ENCODE peak calls at places on chromosomes 1 and 21, in six cellular contexts. L is HCT116, O is IMR-90, P is GM12878, X is SK-N-SH, J is fibroblast of lung. I is an unnamed sample.

GRCh38 chr1:199510314-199510713 is 517.2 kb upstream of the NR5A2 start:
- DNase-seq in J (no peak), O (no peak), X (no peak), P (peak), L (no peak), I (no peak)

GRCh38 chr1:19360026-19360813 is 48.1 kb downstream of the SLC66A1 start:
- DNase-seq in O (no peak), P (no peak), L (no peak), X (no peak), J (no peak), I (no peak)

GRCh38 chr1:172801923-172802322 is 143.0 kb downstream of the FASLG start:
- DNase-seq in J (no peak), O (no peak), X (no peak), P (no peak), L (no peak), I (no peak)

GRCh38 chr1:108561731-108562326 is 1.9 kb downstream of the EEIG2 start:
- DNase-seq in L (peak), P (no peak), J (peak), O (no peak), X (peak), I (peak)

GRCh38 chr21:36584980-36585940 is 105.3 kb upstream of the CLDN14 start:
- DNase-seq in P (no peak), X (no peak), L (no peak), O (no peak), J (no peak), I (peak)

GRCh38 chr1:56063461-56063860 is 515.9 kb downstream of the PLPP3 start:
- DNase-seq in O (no peak), J (no peak), X (no peak), L (no peak), P (no peak), I (no peak)

GRCh38 chr1:45016767-45017166 is 4.7 kb downstream of the UROD start:
- DNase-seq in X (no peak), P (no peak), J (no peak), O (no peak), L (no peak), I (no peak)

GRCh38 chr1:22444856-22445255 is 6.8 kb upstream of the ZBTB40 start:
- DNase-seq in X (no peak), O (no peak), L (no peak), P (no peak), J (no peak), I (no peak)

GRCh38 chr1:165856606-165857005 is 29.2 kb downstream of the UCK2 start:
- DNase-seq in X (no peak), L (no peak), P (no peak), J (no peak), O (no peak), I (no peak)

GRCh38 chr1:208988811-208989222 is 594.7 kb upstream of the CAMK1G start:
- DNase-seq in L (no peak), X (peak), J (peak), O (no peak), P (peak), I (peak)

GRCh38 chr1:30451532-30452125 is 271.8 kb downstream of the MATN1 start:
- DNase-seq in X (peak), J (no peak), O (no peak), P (no peak), L (no peak), I (no peak)

GRCh38 chr1:14826731-14827326 is 228.3 kb downstream of the KAZN start:
- DNase-seq in O (no peak), L (no peak), P (no peak), X (no peak), J (no peak), I (no peak)

GRCh38 chr1:178019622-178020021 is 49.8 kb upstream of the SEC16B start:
- DNase-seq in X (no peak), L (no peak), P (no peak), O (no peak), J (no peak), I (no peak)

GRCh38 chr1:167202049-167202448 is 18.6 kb upstream of the POU2F1 start:
- DNase-seq in J (no peak), L (no peak), O (no peak), X (no peak), P (no peak), I (no peak)

GRCh38 chr1:111141245-111141644 is 1.2 kb downstream of the CEPT1 start:
- DNase-seq in X (no peak), P (no peak), L (no peak), O (no peak), J (no peak), I (no peak)

GRCh38 chr1:29237906-29238600 is 1.7 kb downstream of the PTPRU start:
- DNase-seq in J (peak), O (no peak), P (no peak), X (peak), L (no peak), I (no peak)

GRCh38 chr1:203034422-203035110 is 8.3 kb downstream of the PPFIA4 start:
- DNase-seq in O (no peak), X (no peak), J (no peak), L (no peak), P (no peak), I (no peak)

GRCh38 chr1:93702102-93702827 is 20.6 kb upstream of the BCAR3 start:
- DNase-seq in L (no peak), J (peak), O (no peak), P (no peak), X (peak), I (no peak)

GRCh38 chr1:41333146-41333784 is 28.0 kb upstream of the FOXO6 start:
- DNase-seq in X (no peak), P (no peak), O (peak), L (no peak), J (peak), I (no peak)

GRCh38 chr1:245153081-245153644 is 1.6 kb upstream of the KIF26B start:
- DNase-seq in X (peak), P (no peak), J (peak), L (peak), O (peak), I (peak)

GRCh38 chr1:195897072-195897471 is 711.2 kb downstream of the KCNT2 start:
- DNase-seq in O (no peak), X (no peak), P (no peak), L (no peak), J (no peak), I (no peak)

GRCh38 chr1:204782118-204782700 is 88.5 kb upstream of the NFASC start:
- DNase-seq in P (no peak), L (no peak), O (peak), X (no peak), J (no peak), I (no peak)

GRCh38 chr1:26959722-26960624 is at the start of gene KDF1:
- DNase-seq in O (no peak), P (no peak), J (no peak), X (peak), L (peak), I (no peak)

GRCh38 chr1:212070720-212071302 is 35.3 kb downstream of the DTL start:
- DNase-seq in J (peak), P (no peak), O (peak), X (peak), L (peak), I (peak)

GRCh38 chr1:226691257-226691656 is 47.8 kb downstream of the ITPKB start:
- DNase-seq in O (no peak), P (no peak), X (no peak), L (no peak), J (no peak), I (peak)

GRCh38 chr1:119829636-119830035 is 18.4 kb upstream of the REG4 start:
- DNase-seq in X (no peak), P (no peak), O (no peak), J (no peak), L (no peak), I (no peak)

GRCh38 chr1:162019006-162019405 is 4.7 kb downstream of the OLFML2B start:
- DNase-seq in J (peak), P (no peak), X (peak), L (no peak), O (peak), I (no peak)
- H2AFZ ChIP-seq in J (no peak), P (no peak), X (no peak), L (no peak), O (no peak), I (no peak)

GRCh38 chr1:8120693-8121260 is 94.7 kb upstream of the ERRFI1 start:
- DNase-seq in X (no peak), L (no peak), J (no peak), O (peak), P (peak), I (no peak)

GRCh38 chr1:8122160-8122476 is 96.0 kb upstream of the ERRFI1 start:
- DNase-seq in X (no peak), L (no peak), O (peak), P (no peak), J (peak), I (no peak)

GRCh38 chr1:8121261-8122159 is 95.4 kb upstream of the ERRFI1 start:
- DNase-seq in P (no peak), J (peak), L (peak), X (no peak), O (peak), I (no peak)

GRCh38 chr1:8127201-8127641 is 101.1 kb upstream of the ERRFI1 start:
- DNase-seq in L (no peak), X (no peak), P (no peak), J (peak), O (peak), I (no peak)

DNA sequence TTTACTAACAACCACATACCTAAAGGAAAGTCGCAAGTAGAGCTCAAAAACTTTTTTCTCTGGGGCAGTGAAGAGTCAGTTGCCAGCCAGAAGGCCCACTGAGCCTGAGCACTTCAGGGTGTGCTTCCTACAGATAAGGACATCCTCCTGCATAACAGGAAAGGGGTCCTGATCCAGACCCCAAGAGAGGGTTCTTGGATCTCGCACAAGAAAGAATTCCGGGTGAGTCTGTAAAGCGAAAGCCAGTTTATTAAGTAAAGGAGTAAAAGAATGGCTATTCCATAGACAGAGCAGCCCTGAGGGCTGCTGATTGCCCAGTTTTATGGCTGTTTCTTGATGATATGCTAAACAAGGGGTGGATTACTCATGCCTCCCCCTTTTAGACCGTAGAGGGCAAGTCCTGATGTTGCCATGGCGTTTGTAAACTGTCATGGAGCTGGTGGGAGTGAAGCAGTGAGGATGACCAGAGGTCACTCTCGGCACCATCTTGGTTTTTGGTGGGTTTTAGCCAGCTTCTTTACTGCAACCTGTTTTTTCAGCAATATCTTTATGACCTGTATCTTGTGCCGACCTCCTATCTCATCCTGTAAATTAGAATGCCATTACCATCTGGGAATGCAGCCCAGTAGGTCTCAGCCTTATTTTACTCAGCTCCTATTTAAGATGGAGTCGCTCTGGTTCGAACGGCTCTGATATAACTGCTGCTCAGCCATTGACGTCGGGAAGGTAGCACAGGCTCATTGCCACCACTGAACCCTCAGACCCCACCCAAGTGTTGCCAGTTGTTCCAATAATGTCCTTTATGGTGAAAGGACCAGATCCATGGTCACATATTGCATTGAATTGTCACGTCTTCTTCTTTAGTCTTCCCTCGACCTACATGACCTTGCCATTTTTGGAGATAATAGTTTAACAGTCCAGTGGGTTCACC is 96.6 kb upstream of the ERRFI1 start:
- DNase-seq in J (peak), P (no peak), L (no peak), O (peak), X (no peak), I (no peak)
- H2AFZ ChIP-seq in J (no peak), P (no peak), L (no peak), O (peak), X (no peak), I (no peak)

GRCh38 chr1:159163609-159164008 is 7.8 kb upstream of the CADM3 start:
- DNase-seq in L (no peak), X (no peak), O (no peak), P (no peak), J (no peak), I (no peak)

GRCh38 chr1:159161719-159162026 is 9.7 kb upstream of the CADM3 start:
- DNase-seq in X (no peak), P (no peak), L (no peak), O (no peak), J (no peak), I (no peak)

GRCh38 chr1:159162511-159163265 is 8.7 kb upstream of the CADM3 start:
- DNase-seq in O (no peak), P (no peak), L (no peak), J (no peak), X (no peak), I (no peak)

DNA sequence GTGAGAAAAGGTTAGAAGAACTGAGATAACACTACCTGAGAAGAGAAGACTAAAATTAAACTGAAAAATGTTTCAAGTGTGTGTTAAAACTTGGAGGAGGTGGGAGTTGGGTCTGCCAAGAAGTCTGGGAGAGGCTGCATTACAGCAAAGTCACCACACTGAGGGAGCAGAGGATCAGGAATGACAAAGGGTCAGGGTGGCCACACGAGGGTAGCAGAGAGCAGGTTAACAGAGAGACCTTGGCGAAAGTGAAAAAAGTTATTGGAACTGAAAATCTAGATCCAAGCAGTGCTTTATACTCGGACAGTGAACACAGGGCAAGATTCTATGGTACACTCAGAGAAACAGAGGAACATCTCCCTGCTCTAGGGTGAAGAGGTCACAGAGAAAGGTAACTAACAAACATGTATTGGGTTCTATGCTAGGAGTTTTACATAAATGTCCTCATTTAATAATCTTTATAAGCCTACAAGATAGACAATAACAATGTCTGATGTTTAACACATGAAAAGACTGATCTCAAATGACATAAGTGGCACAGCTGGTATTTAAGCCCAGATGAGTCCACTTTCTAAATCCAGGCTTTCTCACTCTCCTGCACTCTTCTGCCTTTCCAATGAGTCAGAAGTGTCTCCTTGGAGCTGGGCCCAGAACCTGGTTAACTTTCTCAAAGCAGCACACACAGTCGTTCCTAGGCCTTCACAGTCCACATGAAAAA is 10.3 kb upstream of the CADM3 start:
- DNase-seq in P (peak), X (peak), L (peak), J (peak), O (peak), I (peak)
- H2AFZ ChIP-seq in P (no peak), X (no peak), L (no peak), J (no peak), O (no peak), I (peak)

DNA sequence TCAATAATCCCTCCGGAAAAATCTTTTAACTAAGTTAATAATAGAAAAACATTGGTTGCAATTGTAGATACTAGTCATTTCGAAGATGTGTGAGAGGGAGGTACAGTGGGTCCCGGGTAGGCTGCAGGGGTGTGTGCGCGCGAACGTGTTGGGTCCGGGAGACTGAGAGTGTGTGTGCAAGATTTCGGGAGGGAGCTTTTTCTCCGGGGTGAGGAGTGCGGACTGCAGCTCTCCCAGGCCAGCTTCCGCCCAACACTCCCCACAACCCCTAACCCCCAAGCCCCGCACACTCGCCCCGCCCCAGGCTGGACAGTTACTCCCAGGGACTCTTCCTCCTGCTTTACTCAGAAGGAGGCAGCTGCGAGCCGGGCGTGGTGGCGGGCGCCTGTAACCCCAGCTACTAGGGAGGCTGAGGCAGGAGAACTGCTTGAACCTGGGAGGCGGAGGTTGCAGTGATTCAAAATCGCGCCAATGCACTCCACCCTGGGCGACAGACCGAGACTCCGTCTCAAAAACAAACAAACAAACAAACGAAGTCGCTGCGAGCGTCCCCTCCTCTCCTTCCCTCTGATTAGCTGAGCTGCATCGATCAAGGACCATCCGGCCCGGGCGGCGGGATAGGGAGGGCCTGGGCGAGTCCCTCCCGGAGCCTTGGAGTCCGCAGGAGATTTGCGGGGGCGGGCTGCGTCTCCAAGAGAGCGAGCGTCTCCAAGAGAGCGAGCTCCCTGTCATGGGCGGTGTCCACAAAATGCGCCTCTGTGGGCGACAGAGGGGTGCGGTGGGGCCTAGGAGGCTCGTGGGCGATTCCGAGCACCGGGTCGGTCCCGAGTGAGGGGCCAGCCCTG is 28.3 kb upstream of the PPM1J start:
- DNase-seq in O (peak), X (no peak), L (no peak), J (no peak), P (no peak), I (no peak)
- H2AFZ ChIP-seq in O (peak), X (no peak), L (no peak), J (peak), P (no peak), I (no peak)

GRCh38 chr1:182257369-182258063 is 134.1 kb downstream of the GLUL start:
- DNase-seq in P (no peak), O (no peak), J (no peak), L (no peak), X (no peak), I (no peak)

GRCh38 chr1:182261655-182262054 is 129.9 kb downstream of the GLUL start:
- DNase-seq in O (no peak), L (no peak), X (no peak), P (no peak), J (no peak), I (no peak)

GRCh38 chr1:182260516-182260915 is 131.1 kb downstream of the GLUL start:
- DNase-seq in O (no peak), X (no peak), J (no peak), P (no peak), L (no peak), I (no peak)

GRCh38 chr1:182259963-182260362 is 131.6 kb downstream of the GLUL start:
- DNase-seq in P (no peak), J (no peak), L (no peak), O (no peak), X (no peak), I (no peak)

DNA sequence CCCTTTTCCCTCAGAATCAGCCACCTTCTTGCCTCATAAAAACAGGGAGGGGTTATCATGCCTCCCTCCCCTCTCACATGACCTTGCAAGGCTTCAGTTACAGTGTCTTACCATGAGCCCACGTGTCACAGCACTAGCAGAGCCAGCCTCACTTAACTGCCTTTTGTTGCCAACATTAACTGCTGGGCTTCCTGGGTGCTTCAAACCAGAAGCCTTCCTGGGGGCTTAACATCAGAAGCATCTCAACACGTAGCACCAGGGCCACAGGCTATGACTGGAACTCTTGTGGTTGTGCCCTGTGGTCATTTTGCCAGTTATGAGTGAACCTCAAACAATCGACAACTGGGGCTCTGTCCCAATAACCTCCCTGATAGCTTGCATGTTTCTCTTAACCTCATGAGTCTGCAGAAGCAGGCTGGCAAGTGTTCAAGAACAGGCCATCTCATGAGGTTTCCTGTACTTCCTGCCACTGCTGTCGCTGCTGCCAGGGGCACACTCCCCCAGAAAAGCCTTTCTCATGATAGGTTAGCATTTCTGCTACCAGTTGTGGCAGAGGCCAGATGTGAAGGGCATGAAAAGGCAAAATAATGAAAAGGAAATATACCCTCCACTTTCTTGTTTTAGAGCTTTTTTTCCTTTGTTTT is 132.2 kb downstream of the GLUL start:
- DNase-seq in X (no peak), L (no peak), O (no peak), J (peak), P (peak), I (no peak)
- H2AFZ ChIP-seq in X (no peak), L (no peak), O (no peak), J (no peak), P (peak), I (no peak)

GRCh38 chr1:163036661-163037060 is 32.5 kb upstream of the RGS4 start:
- DNase-seq in L (no peak), P (no peak), O (peak), X (no peak), J (no peak), I (no peak)

GRCh38 chr1:163039694-163040093 is 29.5 kb upstream of the RGS4 start:
- DNase-seq in L (no peak), X (no peak), O (no peak), P (no peak), J (no peak), I (no peak)

GRCh38 chr1:163038928-163039327 is 30.2 kb upstream of the RGS4 start:
- DNase-seq in L (no peak), X (no peak), J (no peak), P (no peak), O (no peak), I (no peak)

GRCh38 chr1:163035791-163036249 is 33.3 kb upstream of the RGS4 start:
- DNase-seq in L (peak), J (peak), X (peak), O (peak), P (no peak), I (no peak)
- H2AFZ ChIP-seq in L (peak), J (peak), X (no peak), O (peak), P (no peak), I (no peak)